ENCODE peak calls at places on chromosomes 4 and X, in eight cellular contexts. B is CD4-positive, CD25-positive, alpha-beta regulatory T cell; R is fibroblast of the aortic adventitia; D is CMK; Y is GM06990; A is activated T-cell treated with anti-CD3 and anti-CD28 coated beads for 48 hours; K is activated CD8-positive, alpha-beta memory T cell treated with anti-CD3 and anti-CD28 coated beads for 4 hours; M is HCEC 1CT. F is an unnamed sample.

GRCh38 chr4:129532573-129532972 is 436.6 kb downstream of the C4orf33 start:
- DNase-seq in R (no peak), A (no peak), D (no peak), B (no peak), Y (no peak), M (no peak), K (no peak), F (no peak)

GRCh38 chr4:186095406-186095805 is 9.1 kb upstream of the FAM149A start:
- DNase-seq in B (no peak), K (no peak), M (no peak), D (no peak), R (no peak), Y (no peak), A (no peak), F (no peak)

GRCh38 chr4:121736735-121737351 is 28.1 kb downstream of the SMIM43 start:
- DNase-seq in B (no peak), Y (no peak), K (no peak), R (peak), A (no peak), M (peak), D (no peak), F (peak)

GRCh38 chrX:35728481-35728880 is 69.7 kb upstream of the MAGEB16 start:
- DNase-seq in D (no peak), M (no peak), K (no peak), A (no peak), B (no peak), R (no peak), Y (no peak), F (no peak)

GRCh38 chrX:115588180-115588579 is 27.2 kb downstream of the PLS3 start:
- DNase-seq in A (no peak), B (no peak), M (no peak), Y (no peak), D (no peak), R (peak), K (no peak), F (no peak)

GRCh38 chr4:74671074-74671698 is 123.1 kb downstream of the BTC start:
- DNase-seq in D (no peak), A (peak), R (peak), M (peak), K (no peak), B (no peak), Y (no peak), F (peak)

GRCh38 chr4:111210576-111210975 is 587.7 kb upstream of the PITX2 start:
- DNase-seq in A (no peak), B (no peak), Y (no peak), K (no peak), D (no peak), R (no peak), M (no peak), F (no peak)

GRCh38 chr4:79886557-79886956 is 186.5 kb downstream of the ANTXR2 start:
- DNase-seq in R (no peak), Y (no peak), K (no peak), D (no peak), M (no peak), A (no peak), B (no peak), F (no peak)

GRCh38 chr4:108370291-108370690 is 201.6 kb upstream of the LEF1 start:
- DNase-seq in B (no peak), Y (no peak), M (no peak), R (no peak), A (peak), D (no peak), K (peak), F (no peak)

GRCh38 chr4:56078866-56079265 is 130.1 kb downstream of the CEP135 start:
- DNase-seq in M (no peak), B (no peak), R (no peak), A (no peak), Y (no peak), D (no peak), K (no peak), F (no peak)

GRCh38 chr4:961651-962230 is 11.6 kb downstream of the DGKQ start:
- DNase-seq in A (no peak), R (no peak), Y (no peak), D (no peak), K (no peak), B (no peak), M (no peak), F (peak)

GRCh38 chr4:3010998-3011397 is 47.6 kb downstream of the GRK4 start:
- DNase-seq in D (no peak), Y (no peak), R (peak), B (no peak), A (no peak), K (no peak), M (peak), F (no peak)

GRCh38 chr4:40240040-40240653 is 43.3 kb downstream of the RHOH start:
- DNase-seq in D (no peak), Y (no peak), A (no peak), M (peak), R (no peak), B (no peak), K (no peak), F (no peak)

GRCh38 chrX:143476751-143477150 is 40.5 kb downstream of the SPANXN3 start:
- DNase-seq in B (no peak), M (no peak), Y (no peak), A (no peak), K (no peak), D (no peak), R (no peak), F (no peak)

GRCh38 chr4:82434949-82435348 is 4.6 kb downstream of the ENOPH1 start:
- DNase-seq in Y (no peak), R (no peak), B (no peak), D (no peak), M (no peak), K (no peak), A (no peak), F (no peak)

GRCh38 chr4:69376450-69376849 is 96.2 kb downstream of the UGT2B28 start:
- DNase-seq in Y (no peak), B (no peak), D (no peak), R (no peak), M (no peak), A (no peak), K (no peak), F (no peak)

GRCh38 chrX:152903589-152903988 is 5.7 kb downstream of the ZNF185 start:
- DNase-seq in D (no peak), A (no peak), M (no peak), K (no peak), Y (no peak), R (no peak), B (no peak), F (no peak)

GRCh38 chrX:79161655-79162054 is 17.2 kb downstream of the GPR174 start:
- DNase-seq in A (no peak), Y (peak), M (no peak), K (peak), B (peak), R (no peak), D (no peak), F (no peak)

GRCh38 chr4:47391256-47391655 is 72.2 kb downstream of the COMMD8 start:
- DNase-seq in D (no peak), R (no peak), M (no peak), K (no peak), A (no peak), Y (no peak), B (no peak), F (no peak)

GRCh38 chr4:10160280-10160856 is 43.8 kb upstream of the WDR1 start:
- DNase-seq in A (no peak), R (peak), K (no peak), Y (no peak), M (no peak), D (no peak), B (no peak), F (no peak)

GRCh38 chr4:5052726-5053425 is 1.6 kb downstream of the STK32B start:
- DNase-seq in R (no peak), M (no peak), B (no peak), K (no peak), A (no peak), D (no peak), Y (no peak), F (no peak)

GRCh38 chrX:87392369-87392768 is 125.2 kb upstream of the KLHL4 start:
- DNase-seq in K (no peak), M (no peak), B (no peak), R (no peak), A (no peak), D (no peak), Y (no peak), F (no peak)

GRCh38 chrX:20026278-20026677 is 35.4 kb upstream of the BCLAF3 start:
- DNase-seq in Y (no peak), K (no peak), A (no peak), D (no peak), M (peak), R (peak), B (no peak), F (no peak)

GRCh38 chr4:26858035-26858918 is 2.4 kb upstream of the STIM2 start:
- DNase-seq in D (no peak), R (no peak), A (no peak), K (no peak), M (no peak), Y (no peak), B (no peak), F (no peak)

GRCh38 chr4:33924801-33925200 is 2319.5 kb downstream of the ARAP2 start:
- DNase-seq in A (no peak), B (no peak), Y (no peak), D (no peak), M (no peak), R (peak), K (no peak), F (no peak)

GRCh38 chr4:85457752-85458467 is 17.0 kb upstream of the ARHGAP24 start:
- DNase-seq in B (no peak), M (no peak), K (no peak), Y (no peak), D (no peak), A (no peak), R (no peak), F (no peak)

GRCh38 chr4:1910643-1911042 is 39.5 kb downstream of the NSD2 start:
- DNase-seq in R (peak), B (no peak), K (no peak), A (no peak), M (peak), Y (no peak), D (no peak), F (peak)

GRCh38 chrX:94854251-94854650 is 1180.2 kb downstream of the FAM133A start:
- DNase-seq in A (no peak), D (no peak), M (no peak), Y (no peak), R (no peak), B (no peak), K (no peak), F (no peak)

GRCh38 chrX:132426695-132427281 is 62.0 kb downstream of the MBNL3 start:
- DNase-seq in M (peak), A (no peak), Y (no peak), B (no peak), D (no peak), K (no peak), R (peak), F (no peak)

GRCh38 chr4:158540125-158540907 is 18.6 kb downstream of the RXFP1 start:
- DNase-seq in R (peak), D (no peak), K (no peak), B (no peak), M (no peak), Y (no peak), A (no peak), F (no peak)

GRCh38 chr4:109730294-109731051 is 603 bp upstream of the PLA2G12A start:
- DNase-seq in B (no peak), R (peak), A (no peak), K (no peak), M (peak), D (peak), Y (peak), F (peak)

GRCh38 chrX:150767475-150768131 is 74.4 kb downstream of the MTMR1 start:
- DNase-seq in K (no peak), M (peak), Y (no peak), D (no peak), R (peak), B (no peak), A (peak), F (no peak)

GRCh38 chr4:78250500-78250899 is 193.4 kb downstream of the FRAS1 start:
- DNase-seq in R (no peak), B (no peak), K (no peak), A (no peak), M (no peak), D (no peak), Y (peak), F (no peak)